ENCODE peak calls at places on chromosomes 16 and 17, in five cellular contexts. V, L, F, M and T are unnamed samples. For H3K9me3, the result is how much of the 10 kb centered on the place peaks cover.

GRCh38 chr17:64969046-64969501 is 49.8 kb upstream of the LRRC37A3 start:
- DNase-seq in V (no peak), L (no peak), F (no peak), M (no peak), T (no peak)

GRCh38 chr17:29682054-29682453 is 59.3 kb upstream of the CORO6 start:
- DNase-seq in V (no peak), L (no peak), F (no peak), M (peak), T (peak)

GRCh38 chr17:58504826-58505351 is 9.5 kb downstream of the MTMR4 start:
- DNase-seq in V (no peak), L (no peak), F (no peak), M (no peak), T (no peak)

GRCh38 chr17:66730497-66730923 is 104.4 kb upstream of the CACNG5 start:
- DNase-seq in V (no peak), L (no peak), F (peak), M (no peak), T (no peak)

GRCh38 chr17:49204521-49204920 is 5.9 kb downstream of the GNGT2 start:
- DNase-seq in V (no peak), L (no peak), F (no peak), M (peak), T (no peak)

GRCh38 chr17:76146053-76146875 is 5.2 kb upstream of the FOXJ1 start:
- DNase-seq in V (no peak), L (no peak), F (no peak), M (no peak), T (no peak)

GRCh38 chr17:550776-551175 is 163.9 kb downstream of the VPS53 start:
- DNase-seq in V (no peak), L (no peak), F (no peak), M (no peak), T (no peak)

GRCh38 chr16:68524069-68524820 is 14.8 kb upstream of the ZFP90 start:
- DNase-seq in V (no peak), L (no peak), F (no peak), M (no peak), T (no peak)

DNA sequence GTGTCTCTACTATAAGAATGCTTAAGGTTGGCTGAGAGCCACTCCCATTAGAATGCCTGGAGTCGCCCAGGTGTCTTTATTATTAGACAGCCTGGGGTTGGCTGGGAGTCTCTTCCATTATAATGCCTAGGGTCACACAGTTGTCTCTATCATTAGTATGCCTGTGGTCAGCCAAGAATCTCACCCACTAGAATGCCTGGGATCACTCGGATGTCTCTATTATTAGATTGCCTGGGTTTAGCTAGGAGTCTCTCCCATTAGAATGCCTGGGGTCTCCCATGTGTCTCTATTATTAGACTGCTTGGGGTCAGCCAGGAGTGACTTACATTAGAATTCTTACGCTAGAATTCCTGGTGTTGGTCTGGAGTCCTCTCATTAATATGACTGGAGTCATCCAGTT is 2255.3 kb downstream of the TP53TG3F start:
- DNase-seq in V (no peak), L (no peak), F (no peak), M (no peak), T (no peak)
- H3K9me3 ChIP-seq in V (under half), L (half or more), F (half or more), M (under half), T (under half)

DNA sequence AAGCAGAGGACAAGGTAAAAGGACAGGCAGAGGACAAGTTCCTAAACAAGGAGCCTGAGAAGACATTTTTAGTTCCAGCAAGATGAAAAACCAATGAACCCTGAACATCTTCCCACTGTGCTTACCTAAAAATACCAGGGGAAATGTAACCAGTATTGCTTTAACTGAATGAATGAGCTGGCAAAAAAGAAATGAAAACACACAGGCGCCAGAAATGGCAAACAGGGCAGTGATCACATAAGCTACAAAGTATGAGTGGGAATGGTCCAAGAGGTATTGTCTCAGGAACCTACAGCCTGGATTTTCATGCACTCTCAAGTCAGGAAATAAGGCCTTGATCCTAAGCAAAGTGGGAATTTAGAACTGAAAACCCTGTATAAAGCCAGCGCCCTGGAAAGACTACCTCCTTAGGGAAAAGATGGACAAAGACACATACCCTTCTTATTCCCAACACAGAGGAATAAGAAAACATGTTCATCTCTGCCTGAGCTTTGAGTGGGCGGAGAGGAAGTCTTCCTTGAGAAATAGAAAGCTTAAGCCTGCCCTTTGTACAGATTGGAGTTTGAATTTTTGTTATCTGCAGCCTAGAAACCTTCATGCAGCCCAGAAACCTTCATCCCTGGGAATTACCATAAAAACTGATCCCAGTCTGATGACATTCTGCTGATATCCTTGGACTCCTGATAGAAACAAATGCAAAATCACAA is 2.1 kb downstream of the CMTM2 start:
- DNase-seq in V (no peak), L (no peak), F (no peak), M (no peak), T (no peak)
- TF ChIP-seq JUN in V (no peak), L (no peak), F (no peak), M (no peak), T (no peak)

GRCh38 chr17:39823407-39824054 is 40.6 kb downstream of the IKZF3 start:
- DNase-seq in V (peak), L (no peak), F (no peak), M (no peak), T (no peak)
- H3K9me3 ChIP-seq in V (under half), L (under half), F (under half), M (under half), T (under half)

GRCh38 chr16:48395375-48395774 is 10.2 kb upstream of the SIAH1 start:
- DNase-seq in V (no peak), L (no peak), F (no peak), M (no peak), T (no peak)

GRCh38 chr16:48392407-48392806 is 7.2 kb upstream of the SIAH1 start:
- DNase-seq in V (no peak), L (no peak), F (no peak), M (no peak), T (no peak)

GRCh38 chr16:48393843-48394703 is 8.9 kb upstream of the SIAH1 start:
- DNase-seq in V (no peak), L (no peak), F (no peak), M (peak), T (no peak)
- TF ChIP-seq JUN in V (no peak), L (no peak), F (no peak), M (peak), T (no peak)

GRCh38 chr16:31913668-31914067 is 40.1 kb downstream of the ZNF267 start:
- DNase-seq in V (no peak), L (no peak), F (no peak), M (no peak), T (no peak)

GRCh38 chr16:31920373-31920772 is 46.8 kb downstream of the ZNF267 start:
- DNase-seq in V (no peak), L (no peak), F (no peak), M (no peak), T (no peak)

GRCh38 chr16:31916056-31916488 is 42.5 kb downstream of the ZNF267 start:
- DNase-seq in V (peak), L (no peak), F (no peak), M (no peak), T (no peak)
- H3K9me3 ChIP-seq in V (half or more), L (half or more), F (half or more), M (half or more), T (under half)

DNA sequence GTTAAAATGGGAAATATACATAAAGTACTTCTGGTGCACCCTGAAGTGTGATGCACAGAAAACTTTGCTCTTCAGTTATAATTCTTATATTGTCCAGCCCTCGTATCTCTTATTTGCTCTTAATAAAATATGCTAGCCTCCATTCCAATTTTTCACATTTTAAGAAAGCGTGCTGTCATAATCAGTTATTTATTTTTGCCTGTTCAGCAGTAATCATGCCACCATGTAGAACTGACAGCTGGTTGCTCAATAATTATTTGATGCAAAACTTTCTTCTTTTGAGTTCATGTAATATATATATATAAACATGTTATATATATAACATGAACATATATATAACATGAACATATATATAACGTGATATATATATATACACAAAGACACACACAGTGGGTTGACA is 294.6 kb downstream of the CNTNAP4 start:
- DNase-seq in V (no peak), L (no peak), F (no peak), M (no peak), T (no peak)
- TF ChIP-seq JUN in V (no peak), L (no peak), F (no peak), M (no peak), T (no peak)

DNA sequence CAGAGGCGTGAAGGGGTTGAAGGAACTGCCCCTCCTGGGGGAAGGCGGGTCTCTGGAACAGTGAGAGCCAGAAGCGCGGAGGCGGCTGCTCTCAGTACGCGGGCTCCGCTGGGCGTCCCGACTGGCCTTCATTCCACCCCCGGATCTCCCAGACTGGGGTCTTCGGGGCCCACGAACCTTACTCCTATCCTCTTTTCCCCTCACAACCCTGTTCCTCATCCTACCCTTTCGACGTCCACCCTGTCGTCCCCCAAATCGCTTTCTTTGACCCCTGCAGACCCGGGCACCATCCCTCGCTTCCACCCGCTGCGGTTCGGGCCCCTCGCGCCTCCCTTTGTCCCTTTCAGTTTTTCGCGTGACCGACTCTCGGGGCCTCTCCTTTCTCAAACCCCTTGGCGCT is 2114.6 kb downstream of the TP53TG3F start:
- DNase-seq in V (no peak), L (no peak), F (no peak), M (no peak), T (no peak)
- H3K9me3 ChIP-seq in V (under half), L (half or more), F (half or more), M (under half), T (under half)

DNA sequence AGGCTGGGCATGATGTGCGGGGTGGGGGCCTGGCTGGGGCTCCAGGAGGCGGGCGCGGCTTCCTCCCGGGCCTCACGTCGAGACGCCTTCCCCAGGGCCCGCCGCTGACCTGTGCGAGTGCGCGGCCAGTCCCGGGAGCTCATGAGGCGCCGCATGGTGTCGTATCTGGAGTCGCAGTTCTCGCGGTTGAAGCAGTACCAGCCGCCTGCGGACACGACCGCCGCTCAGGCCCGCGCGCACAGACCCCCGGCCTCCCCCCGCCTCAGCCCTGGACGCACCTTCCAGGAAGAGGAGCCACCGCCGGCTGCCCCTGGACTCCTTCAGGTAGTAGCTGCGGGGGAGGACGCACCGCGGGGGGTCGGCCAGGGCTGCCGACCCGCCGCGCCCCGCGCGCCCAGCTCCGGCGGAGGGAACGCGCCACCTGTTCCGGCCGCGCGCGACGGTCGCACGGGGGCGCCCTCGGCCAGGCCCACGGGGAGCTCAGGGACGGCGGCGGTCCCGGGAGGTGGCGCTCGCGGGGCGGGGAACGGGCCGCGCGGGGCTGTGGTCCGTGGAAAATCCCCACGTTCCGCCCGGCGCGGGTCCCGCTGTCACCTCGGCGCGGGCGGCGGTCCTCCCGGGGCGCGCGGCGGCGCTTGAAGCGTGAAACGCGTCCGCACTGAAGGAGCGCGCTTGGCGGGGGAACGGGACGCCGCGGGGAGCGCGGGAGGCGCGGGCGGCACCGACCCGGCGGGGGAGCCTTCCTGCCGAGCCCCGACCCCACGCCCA is 1.4 kb downstream of the NOTUM start:
- DNase-seq in V (peak), L (peak), F (peak), M (peak), T (peak)
- TF ChIP-seq JUN in V (peak), L (peak), F (no peak), M (peak), T (no peak)

DNA sequence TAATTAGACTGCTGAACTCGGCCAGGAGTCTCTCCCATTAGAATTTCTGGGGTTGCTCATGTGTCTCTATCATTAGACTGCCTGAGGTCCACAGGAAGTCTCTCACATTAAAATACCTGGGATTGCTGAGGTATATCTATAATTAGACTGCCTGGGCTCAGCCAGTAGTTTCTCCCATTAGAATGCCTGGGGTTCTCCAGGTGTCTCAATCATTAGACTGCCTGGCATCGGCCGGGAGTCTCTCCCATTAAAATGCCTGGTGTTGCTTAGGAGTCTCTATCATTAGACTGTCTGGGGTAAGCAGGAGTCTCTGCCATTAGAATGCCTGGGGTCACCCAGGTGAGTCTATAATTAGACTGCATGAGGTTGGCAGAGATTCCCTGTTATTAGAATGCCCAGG is 2233.4 kb downstream of the TP53TG3F start:
- DNase-seq in V (no peak), L (no peak), F (no peak), M (no peak), T (no peak)
- H3K9me3 ChIP-seq in V (under half), L (half or more), F (half or more), M (under half), T (under half)